ENCODE peak calls at places on chromosomes 4 and X, in nine cellular contexts. S is osteocyte; I is AG04449; F is ascending aorta; X is ACHN; A is activated CD8-positive, alpha-beta memory T cell treated with anti-CD3 and anti-CD28 coated beads, Interleukin-2, amount 50 U/mL, for 4 hours; T is NCI-H1092; K is HS-27A; M is natural killer cell. D is an unnamed sample.

GRCh38 chrX:15328131-15328530 is 7.2 kb downstream of the PIGA start:
- DNase-seq in S (no peak), I (no peak), F (no peak), X (no peak), A (no peak), T (no peak), K (no peak), M (no peak), D (no peak)

GRCh38 chr4:77052352-77052751 is 23.4 kb downstream of the CCNI start:
- DNase-seq in S (no peak), I (peak), F (no peak), X (peak), A (peak), T (peak), K (no peak), M (peak), D (peak)

GRCh38 chrX:78321809-78322208 is 5.6 kb downstream of the CYSLTR1 start:
- DNase-seq in S (no peak), I (no peak), F (peak), X (no peak), A (peak), T (peak), K (no peak), M (no peak), D (peak)

GRCh38 chr4:25454491-25454890 is 77.4 kb downstream of the ANAPC4 start:
- DNase-seq in S (no peak), I (no peak), F (no peak), X (no peak), A (no peak), T (no peak), K (no peak), M (no peak), D (no peak)

GRCh38 chr4:39913466-39913865 is 64.2 kb downstream of the PDS5A start:
- DNase-seq in S (no peak), I (no peak), F (no peak), X (no peak), A (no peak), T (no peak), K (no peak), M (no peak), D (no peak)

GRCh38 chr4:143140696-143141095 is 44.0 kb upstream of the USP38 start:
- DNase-seq in S (no peak), I (no peak), F (no peak), X (no peak), A (no peak), T (no peak), K (no peak), M (no peak), D (no peak)

GRCh38 chr4:10121568-10122097 is 5.0 kb upstream of the WDR1 start:
- DNase-seq in S (no peak), I (no peak), F (no peak), X (peak), A (no peak), T (no peak), K (no peak), M (no peak), D (no peak)

GRCh38 chr4:1300466-1301455 is 11.1 kb downstream of the MAEA start:
- DNase-seq in S (no peak), I (no peak), F (peak), X (peak), A (no peak), T (no peak), K (no peak), M (no peak), D (no peak)

GRCh38 chr4:147496500-147496899 is 15.6 kb downstream of the EDNRA start:
- DNase-seq in S (no peak), I (no peak), F (no peak), X (no peak), A (no peak), T (no peak), K (no peak), M (no peak), D (no peak)

GRCh38 chr4:8730159-8730558 is 137.6 kb downstream of the CPZ start:
- DNase-seq in S (peak), I (no peak), F (peak), X (no peak), A (no peak), T (no peak), K (no peak), M (peak), D (no peak)

GRCh38 chr4:17781072-17781830 is at the start of gene FAM184B:
- DNase-seq in S (no peak), I (no peak), F (no peak), X (peak), A (peak), T (peak), K (no peak), M (no peak), D (no peak)

GRCh38 chr4:80486603-80487002 is 151.1 kb downstream of the CFAP299 start:
- DNase-seq in S (no peak), I (no peak), F (no peak), X (no peak), A (no peak), T (no peak), K (no peak), M (no peak), D (no peak)

GRCh38 chr4:186775867-186776266 is 52.2 kb upstream of the FAT1 start:
- DNase-seq in S (no peak), I (no peak), F (no peak), X (no peak), A (no peak), T (no peak), K (no peak), M (no peak), D (no peak)

GRCh38 chrX:45788941-45789348 is 588.3 kb upstream of the DIPK2B start:
- DNase-seq in S (no peak), I (no peak), F (no peak), X (no peak), A (no peak), T (no peak), K (no peak), M (no peak), D (no peak)

GRCh38 chrX:27439771-27440170 is 23.4 kb downstream of the PPP4R3C start:
- DNase-seq in S (no peak), I (no peak), F (no peak), X (no peak), A (no peak), T (no peak), K (no peak), M (no peak), D (no peak)

GRCh38 chrX:136710324-136710951 is 62.5 kb downstream of the CD40LG start:
- DNase-seq in S (no peak), I (no peak), F (no peak), X (no peak), A (no peak), T (no peak), K (no peak), M (no peak), D (no peak)

GRCh38 chr4:60216752-60217151 is 983.4 kb upstream of the ADGRL3 start:
- DNase-seq in S (no peak), I (no peak), F (no peak), X (no peak), A (no peak), T (no peak), K (peak), M (no peak), D (no peak)

GRCh38 chrX:47840106-47840505 is 3.4 kb downstream of the ZNF81 start:
- DNase-seq in S (no peak), I (no peak), F (no peak), X (peak), A (no peak), T (no peak), K (no peak), M (no peak), D (no peak)

GRCh38 chr4:137688651-137689050 is 156.4 kb upstream of the PCDH18 start:
- DNase-seq in S (no peak), I (no peak), F (no peak), X (no peak), A (no peak), T (no peak), K (no peak), M (no peak), D (no peak)

GRCh38 chrX:48761674-48762471 is at the start of gene GLOD5:
- DNase-seq in S (no peak), I (no peak), F (no peak), X (peak), A (no peak), T (peak), K (no peak), M (no peak), D (no peak)

GRCh38 chr4:181685461-181685860 is 557.7 kb upstream of the TENM3 start:
- DNase-seq in S (no peak), I (no peak), F (no peak), X (no peak), A (no peak), T (no peak), K (no peak), M (no peak), D (no peak)